ENCODE peak calls at places on chromosomes 2 and 18, in six cellular contexts. T is myocyte, E is neuronal stem cell, W is RPMI7951, P is ELR, H is NCI-H187. N is an unnamed sample.

GRCh38 chr2:132421198-132421780 is 4.7 kb downstream of the GPR39 start:
- DNase-seq in T (no peak), H (no peak), E (no peak), P (peak), W (no peak), N (no peak)

GRCh38 chr2:96231316-96231715 is 22.7 kb upstream of the STARD7 start:
- DNase-seq in H (no peak), T (no peak), W (no peak), E (no peak), P (no peak), N (no peak)

GRCh38 chr2:59726226-59726800 is 827.1 kb downstream of the BCL11A start:
- DNase-seq in W (no peak), P (no peak), H (no peak), T (no peak), E (no peak), N (no peak)

GRCh38 chr2:212099658-212100057 is 438.9 kb downstream of the ERBB4 start:
- DNase-seq in E (no peak), W (no peak), T (no peak), P (no peak), H (no peak), N (no peak)

GRCh38 chr2:118991554-118991953 is 49.6 kb downstream of the MARCO start:
- DNase-seq in T (no peak), W (no peak), E (no peak), H (no peak), P (no peak), N (no peak)

GRCh38 chr2:136217990-136218389 is 100.0 kb upstream of the CXCR4 start:
- DNase-seq in H (no peak), P (no peak), T (no peak), E (no peak), W (no peak), N (no peak)

GRCh38 chr2:73896362-73897239 is 3.8 kb downstream of the ACTG2 start:
- DNase-seq in P (peak), T (peak), W (peak), H (no peak), E (no peak), N (no peak)

GRCh38 chr2:191020221-191020741 is 6.3 kb upstream of the STAT1 start:
- DNase-seq in W (peak), P (peak), T (peak), E (peak), H (peak), N (peak)

GRCh38 chr2:109264595-109265328 is 135.8 kb downstream of the SH3RF3 start:
- DNase-seq in W (peak), P (no peak), E (no peak), H (no peak), T (peak), N (peak)

GRCh38 chr2:149339324-149339723 is 8.9 kb downstream of the LYPD6 start:
- DNase-seq in H (no peak), E (no peak), P (no peak), W (no peak), T (no peak), N (no peak)

GRCh38 chr2:235463893-235464292 is 29.9 kb upstream of the AGAP1 start:
- DNase-seq in H (no peak), T (no peak), E (no peak), P (no peak), W (no peak), N (no peak)

GRCh38 chr2:227154976-227155375 is 9.0 kb downstream of the COL4A4 start:
- DNase-seq in W (peak), T (no peak), P (peak), H (no peak), E (no peak), N (no peak)

GRCh38 chr2:216404010-216404618 is 8.2 kb upstream of the SMARCAL1 start:
- DNase-seq in W (peak), E (no peak), P (peak), H (no peak), T (peak), N (peak)

GRCh38 chr2:71452565-71452964 is 796 bp upstream of the DYSF start:
- DNase-seq in H (no peak), W (peak), P (peak), T (peak), E (no peak), N (peak)

GRCh38 chr2:20198796-20199361 is 26.1 kb downstream of the SDC1 start:
- DNase-seq in T (no peak), W (no peak), P (no peak), H (peak), E (no peak), N (no peak)

GRCh38 chr18:79851489-79851888 is 53.8 kb downstream of the KCNG2 start:
- DNase-seq in W (no peak), T (no peak), H (no peak), E (no peak), P (no peak), N (no peak)

GRCh38 chr18:55999641-56000040 is 411.6 kb upstream of the TCF4 start:
- DNase-seq in T (no peak), P (no peak), E (no peak), H (no peak), W (peak), N (no peak)

GRCh38 chr2:10971855-10972348 is 60.2 kb downstream of the KCNF1 start:
- DNase-seq in E (peak), W (no peak), P (no peak), T (no peak), H (no peak), N (no peak)

GRCh38 chr2:45028276-45028675 is 19.0 kb upstream of the SIX2 start:
- DNase-seq in W (peak), H (no peak), T (no peak), E (no peak), P (peak), N (peak)

GRCh38 chr2:5696351-5696740 is 4.2 kb downstream of the SOX11 start:
- DNase-seq in W (no peak), P (no peak), T (peak), H (no peak), E (no peak), N (no peak)

GRCh38 chr18:4260107-4260506 is 195.0 kb downstream of the DLGAP1 start:
- DNase-seq in W (no peak), H (no peak), P (no peak), E (no peak), T (no peak), N (no peak)

GRCh38 chr2:68824831-68825230 is 46.4 kb downstream of the BMP10 start:
- DNase-seq in H (no peak), T (no peak), P (peak), W (peak), E (no peak), N (peak)

GRCh38 chr2:147491491-147491890 is 353.3 kb upstream of the ACVR2A start:
- DNase-seq in W (no peak), T (no peak), P (no peak), H (no peak), E (no peak), N (no peak)

GRCh38 chr2:100755441-100755840 is 64.5 kb upstream of the NPAS2 start:
- DNase-seq in T (no peak), H (no peak), W (peak), E (no peak), P (peak), N (peak)

GRCh38 chr2:120456867-120457266 is 110.9 kb downstream of the INHBB start:
- DNase-seq in W (no peak), T (no peak), H (no peak), P (no peak), E (no peak), N (no peak)

GRCh38 chr2:128180031-128180430 is 89.0 kb downstream of the UGGT1 start:
- DNase-seq in P (peak), T (no peak), H (no peak), E (no peak), W (no peak), N (no peak)

GRCh38 chr2:175855794-175856453 is 146.1 kb downstream of the LNPK start:
- DNase-seq in P (peak), T (peak), H (no peak), E (no peak), W (peak), N (peak)

GRCh38 chr2:113176696-113177355 is 3.1 kb downstream of the PSD4 start:
- DNase-seq in W (no peak), P (no peak), H (no peak), E (no peak), T (no peak), N (no peak)